ENCODE peak calls at places on chromosome 6, in seven cellular contexts. U, E, M, D, F, N and O are unnamed samples. For H3K27me3, the result is how much of the 10 kb centered on the place peaks cover.

GRCh38 chr6:105301072-105301503 is 101.8 kb downstream of the PREP start:
- DNase-seq in U (no peak), E (no peak), M (peak), D (no peak), F (no peak), N (no peak), O (no peak)

GRCh38 chr6:37354526-37355384 is 972 bp downstream of the RNF8 start:
- DNase-seq in U (no peak), E (peak), M (peak), D (no peak), F (no peak), N (peak), O (no peak)

GRCh38 chr6:92706976-92707375 is 712.4 kb downstream of the EPHA7 start:
- DNase-seq in U (no peak), E (no peak), M (no peak), D (no peak), F (no peak), N (no peak), O (no peak)

GRCh38 chr6:66336171-66336570 is 629.1 kb upstream of the EYS start:
- DNase-seq in U (no peak), E (no peak), M (no peak), D (no peak), F (no peak), N (no peak), O (no peak)

GRCh38 chr6:11978169-11978987 is 33.7 kb upstream of the HIVEP1 start:
- DNase-seq in U (no peak), E (peak), M (no peak), D (peak), F (no peak), N (no peak), O (no peak)

GRCh38 chr6:82259389-82259788 is 11.8 kb upstream of the IBTK start:
- DNase-seq in U (no peak), E (no peak), M (no peak), D (no peak), F (no peak), N (no peak), O (no peak)

GRCh38 chr6:122726649-122727048 is 52.9 kb upstream of the FABP7 start:
- DNase-seq in U (no peak), E (peak), M (peak), D (no peak), F (no peak), N (peak), O (peak)

GRCh38 chr6:44247338-44248302 is 719 bp downstream of the HSP90AB1 start:
- DNase-seq in U (no peak), E (peak), M (peak), D (no peak), F (no peak), N (peak), O (peak)

GRCh38 chr6:165922309-165922794 is 245.3 kb downstream of the TBXT start:
- DNase-seq in U (no peak), E (no peak), M (peak), D (no peak), F (no peak), N (no peak), O (no peak)

GRCh38 chr6:30882764-30883475 is 1.4 kb upstream of the DDR1 start:
- DNase-seq in U (peak), E (peak), M (no peak), D (peak), F (no peak), N (peak), O (no peak)

GRCh38 chr6:113971786-113972185 is 838 bp upstream of the HDAC2 start:
- DNase-seq in U (no peak), E (peak), M (no peak), D (no peak), F (no peak), N (no peak), O (no peak)

GRCh38 chr6:39982720-39983119 is 48.5 kb upstream of the MOCS1 start:
- DNase-seq in U (no peak), E (no peak), M (no peak), D (no peak), F (no peak), N (no peak), O (no peak)

GRCh38 chr6:109308018-109308492 is 74.2 kb downstream of the CD164 start:
- DNase-seq in U (no peak), E (peak), M (peak), D (no peak), F (no peak), N (no peak), O (peak)

GRCh38 chr6:4567141-4567540 is 209.1 kb upstream of the CDYL start:
- DNase-seq in U (no peak), E (no peak), M (peak), D (no peak), F (no peak), N (no peak), O (no peak)

GRCh38 chr6:18439581-18439980 is 52.4 kb downstream of the RNF144B start:
- DNase-seq in U (no peak), E (no peak), M (no peak), D (no peak), F (no peak), N (no peak), O (no peak)

GRCh38 chr6:139473239-139473701 is 98.8 kb upstream of the CITED2 start:
- DNase-seq in U (no peak), E (no peak), M (no peak), D (no peak), F (no peak), N (no peak), O (no peak)

GRCh38 chr6:157329829-157330228 is 6.5 kb upstream of the TMEM242 start:
- DNase-seq in U (no peak), E (no peak), M (peak), D (no peak), F (no peak), N (no peak), O (peak)

GRCh38 chr6:152301806-152302568 is 335.2 kb downstream of the SYNE1 start:
- DNase-seq in U (peak), E (peak), M (peak), D (peak), F (peak), N (peak), O (peak)

GRCh38 chr6:55925292-55925691 is 49.9 kb upstream of the BMP5 start:
- DNase-seq in U (peak), E (no peak), M (peak), D (no peak), F (no peak), N (no peak), O (no peak)

GRCh38 chr6:149379977-149380376 is 20.1 kb upstream of the SUMO4 start:
- DNase-seq in U (no peak), E (no peak), M (no peak), D (no peak), F (no peak), N (no peak), O (no peak)

GRCh38 chr6:144954241-144954556 is 669.1 kb downstream of the UTRN start:
- DNase-seq in U (no peak), E (no peak), M (no peak), D (no peak), F (no peak), N (no peak), O (no peak)

GRCh38 chr6:99940582-99940981 is 53.4 kb downstream of the MCHR2 start:
- DNase-seq in U (no peak), E (no peak), M (no peak), D (no peak), F (no peak), N (no peak), O (no peak)

GRCh38 chr6:157625764-157626163 is 197.3 kb upstream of the SNX9 start:
- DNase-seq in U (no peak), E (no peak), M (no peak), D (no peak), F (no peak), N (no peak), O (no peak)

GRCh38 chr6:137728386-137729349 is 138.4 kb upstream of the TNFAIP3 start:
- DNase-seq in U (no peak), E (no peak), M (peak), D (no peak), F (no peak), N (no peak), O (peak)

GRCh38 chr6:150250826-150251225 is 108.0 kb downstream of the PPP1R14C start:
- DNase-seq in U (no peak), E (peak), M (peak), D (no peak), F (no peak), N (no peak), O (no peak)

GRCh38 chr6:52423971-52424381 is 3.8 kb downstream of the EFHC1 start:
- DNase-seq in U (no peak), E (no peak), M (peak), D (no peak), F (no peak), N (no peak), O (peak)

GRCh38 chr6:98833101-98834059 is 994 bp upstream of the POU3F2 start:
- DNase-seq in U (no peak), E (no peak), M (peak), D (no peak), F (no peak), N (peak), O (no peak)

GRCh38 chr6:144365176-144365710 is 80.1 kb downstream of the UTRN start:
- DNase-seq in U (no peak), E (no peak), M (peak), D (no peak), F (no peak), N (no peak), O (no peak)

GRCh38 chr6:22045261-22045912 is 251.4 kb downstream of the PRL start:
- DNase-seq in U (no peak), E (no peak), M (no peak), D (no peak), F (no peak), N (no peak), O (no peak)

GRCh38 chr6:88855521-88856152 is 107.8 kb downstream of the RNGTT start:
- DNase-seq in U (no peak), E (no peak), M (peak), D (no peak), F (no peak), N (no peak), O (no peak)

GRCh38 chr6:7532232-7532631 is 9.2 kb upstream of the DSP start:
- DNase-seq in U (no peak), E (no peak), M (no peak), D (no peak), F (no peak), N (no peak), O (no peak)

DNA sequence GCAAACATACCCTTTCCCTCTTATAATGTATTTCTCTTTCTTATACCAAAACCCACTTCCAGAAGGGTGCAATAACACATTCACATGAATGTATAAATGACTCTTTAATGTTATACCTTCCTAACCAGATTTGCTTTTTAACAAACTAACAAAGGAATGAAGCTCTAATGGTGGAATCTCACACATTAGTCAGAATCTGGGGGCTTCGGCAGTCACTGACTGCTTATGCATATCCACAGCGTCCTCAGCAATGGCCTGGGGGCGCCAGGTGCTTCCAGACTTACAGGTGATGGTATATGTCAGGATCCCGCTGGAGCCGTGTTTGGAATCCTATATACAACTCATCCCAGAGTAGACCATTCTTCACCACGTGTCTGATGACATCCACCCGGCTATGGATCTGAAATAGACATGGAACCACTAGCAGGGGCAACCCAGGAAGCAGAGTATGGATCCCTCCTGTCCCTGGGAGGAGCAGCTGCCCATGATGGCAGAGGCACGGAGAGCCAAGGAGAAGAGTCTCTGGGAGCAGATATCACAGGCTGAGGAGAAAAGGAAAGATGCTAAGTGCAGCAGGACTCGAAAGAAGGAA is 150.8 kb upstream of the RIPOR2 start:
- DNase-seq in U (no peak), E (no peak), M (no peak), D (no peak), F (no peak), N (no peak), O (no peak)
- H3K27me3 ChIP-seq in U (under half), E (under half), M (under half), D (under half), F (under half), N (under half), O (under half)

DNA sequence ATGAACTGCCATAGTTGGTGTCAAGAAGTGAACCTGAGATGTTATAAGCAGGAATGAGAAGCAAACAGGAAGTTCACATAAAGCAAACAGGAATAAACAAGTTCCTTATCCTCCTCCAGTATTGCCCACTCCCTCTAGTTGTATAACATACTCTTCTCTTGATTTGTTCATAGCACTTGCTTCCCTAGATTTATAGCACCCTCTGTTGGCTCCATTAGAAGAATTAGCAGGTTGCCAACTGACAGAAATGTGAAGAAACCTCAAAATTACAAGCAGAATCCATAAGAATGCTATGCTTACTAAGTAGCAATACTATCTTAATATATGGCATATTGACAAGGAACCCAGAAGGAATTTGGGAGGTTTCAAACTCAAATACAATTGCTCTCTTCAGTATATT is 195.4 kb downstream of the TBX18 start:
- DNase-seq in U (peak), E (no peak), M (peak), D (no peak), F (no peak), N (no peak), O (no peak)
- TF ChIP-seq RAD21 in U (peak), E (peak), M (no peak), D (peak), F (peak), N (peak), O (no peak)

GRCh38 chr6:28738396-28738765 is 185.4 kb downstream of the TRIM27 start:
- DNase-seq in U (no peak), E (peak), M (no peak), D (no peak), F (no peak), N (no peak), O (no peak)
- H3K27me3 ChIP-seq in U (under half), E (under half), M (under half), D (under half), F (under half), N (half or more), O (under half)

GRCh38 chr6:117142145-117142544 is 123.2 kb upstream of the VGLL2 start:
- DNase-seq in U (no peak), E (no peak), M (no peak), D (no peak), F (no peak), N (no peak), O (no peak)

GRCh38 chr6:117138407-117138806 is 127.0 kb upstream of the VGLL2 start:
- DNase-seq in U (no peak), E (no peak), M (no peak), D (no peak), F (no peak), N (no peak), O (no peak)

GRCh38 chr6:117138920-117139319 is 126.4 kb upstream of the VGLL2 start:
- DNase-seq in U (no peak), E (no peak), M (no peak), D (no peak), F (no peak), N (no peak), O (no peak)

GRCh38 chr6:117137711-117138110 is 127.6 kb upstream of the VGLL2 start:
- DNase-seq in U (no peak), E (no peak), M (no peak), D (no peak), F (no peak), N (no peak), O (no peak)

DNA sequence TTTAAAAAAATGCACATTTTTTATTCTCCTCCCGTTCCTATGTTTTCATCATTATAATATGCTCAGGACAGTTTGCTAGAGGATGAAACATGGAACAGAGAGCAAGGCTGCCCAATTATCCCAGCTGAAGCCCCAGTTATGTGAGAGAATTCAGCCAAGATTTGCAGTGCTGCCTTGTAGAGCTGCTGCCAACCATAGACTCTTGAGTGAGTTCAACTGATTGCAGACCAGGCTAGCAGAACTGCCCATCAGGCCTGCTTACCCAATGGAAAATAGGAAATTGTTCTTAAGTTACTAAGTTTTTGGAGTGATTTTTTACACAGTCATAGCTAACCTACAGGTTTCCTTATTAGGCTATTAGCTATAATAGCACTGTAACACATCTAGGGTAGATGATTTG is 128.7 kb upstream of the VGLL2 start:
- DNase-seq in U (no peak), E (no peak), M (no peak), D (no peak), F (no peak), N (no peak), O (no peak)
- TF ChIP-seq RAD21 in U (no peak), E (no peak), M (no peak), D (no peak), F (no peak), N (no peak), O (no peak)

GRCh38 chr6:132751828-132752227 is 5.9 kb downstream of the VNN2 start:
- DNase-seq in U (no peak), E (no peak), M (no peak), D (no peak), F (no peak), N (no peak), O (no peak)
- H3K27me3 ChIP-seq in U (under half), E (under half), M (under half), D (under half), F (under half), N (under half), O (under half)

GRCh38 chr6:158850807-158851115 is 31.6 kb upstream of the EZR start:
- DNase-seq in U (no peak), E (no peak), M (peak), D (no peak), F (no peak), N (no peak), O (no peak)
- TF ChIP-seq RAD21 in U (no peak), E (no peak), M (no peak), D (no peak), F (no peak), N (no peak), O (no peak)

GRCh38 chr6:170289971-170290305 is 940 bp downstream of the DLL1 start:
- DNase-seq in U (no peak), E (no peak), M (no peak), D (no peak), F (no peak), N (no peak), O (no peak)

GRCh38 chr6:170291271-170292110 is 613 bp upstream of the DLL1 start:
- DNase-seq in U (no peak), E (no peak), M (no peak), D (no peak), F (peak), N (peak), O (no peak)

GRCh38 chr6:170292111-170292777 is 1.4 kb upstream of the DLL1 start:
- DNase-seq in U (no peak), E (no peak), M (no peak), D (no peak), F (no peak), N (peak), O (no peak)

GRCh38 chr6:170289108-170289931 is 1.6 kb downstream of the DLL1 start:
- DNase-seq in U (no peak), E (no peak), M (no peak), D (no peak), F (no peak), N (peak), O (no peak)

DNA sequence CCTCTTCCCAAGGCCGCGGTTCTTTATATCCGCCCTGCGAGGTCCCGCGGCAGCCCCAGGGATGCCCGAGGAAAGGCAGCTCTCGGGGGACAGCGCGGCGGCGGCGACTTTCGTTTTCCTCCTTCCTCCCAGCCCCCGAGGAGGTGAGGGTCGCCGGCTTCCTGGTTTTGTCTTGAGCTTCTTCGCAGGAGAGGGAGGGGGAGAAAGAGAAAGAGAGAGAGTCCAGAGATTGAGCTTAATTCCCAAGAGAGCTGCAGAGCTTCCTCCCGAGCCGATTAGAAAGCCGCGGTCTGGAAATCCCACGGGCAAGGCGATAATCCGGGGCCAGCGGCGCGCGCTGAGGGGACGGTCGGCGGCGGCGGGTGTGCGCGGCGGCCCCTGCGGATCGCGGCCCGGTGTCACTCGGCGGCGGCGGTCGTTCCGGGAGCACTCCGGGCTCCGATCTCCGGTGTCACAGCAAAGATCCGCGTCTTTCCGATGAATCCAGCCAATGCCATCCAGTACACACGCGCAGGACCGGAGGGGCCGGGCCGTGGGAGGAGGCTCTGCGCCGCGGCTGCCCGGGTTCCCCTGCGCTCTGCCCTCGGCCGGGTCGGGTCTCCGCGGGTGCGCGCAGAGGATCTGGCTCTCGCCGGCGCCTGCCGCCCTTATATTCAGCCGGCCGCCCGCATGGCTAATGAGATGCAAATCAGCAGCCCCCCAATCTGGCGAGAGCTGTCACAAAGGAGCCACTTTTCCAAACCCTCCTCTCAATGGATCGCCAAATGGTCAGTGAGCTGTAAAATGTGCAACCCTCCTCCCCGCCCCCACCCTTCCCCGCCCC is at the start of gene DLL1:
- DNase-seq in U (no peak), E (no peak), M (peak), D (no peak), F (no peak), N (peak), O (no peak)
- H3K27me3 ChIP-seq in U (under half), E (half or more), M (half or more), D (under half), F (half or more), N (half or more), O (half or more)